ENCODE peak calls at places on chromosomes 4 and X, in ten cellular contexts. T is Calu3, X is brain microvascular endothelial cell, B is endothelial cell, N is A549, U is gastrocnemius medialis, P is left ventricle myocardium inferior, F is mesothelial cell of epicardium, H is omental fat pad, O is neural crest cell. Z is an unnamed sample.

GRCh38 chrX:48890296-48890925 is 7.2 kb downstream of the TIMM17B start:
- DNase-seq in U (no peak), B (no peak), N (no peak), P (no peak), T (no peak), O (no peak), H (no peak), F (no peak), X (no peak), Z (no peak)

GRCh38 chr4:87017580-87018061 is 82.8 kb downstream of the AFF1 start:
- DNase-seq in T (no peak), P (no peak), N (no peak), B (no peak), X (peak; percentile 82), O (no peak), H (no peak), F (no peak), U (no peak), Z (no peak)

GRCh38 chrX:40415675-40416074 is 165.1 kb upstream of the ATP6AP2 start:
- DNase-seq in U (no peak), T (no peak), P (no peak), B (no peak), H (no peak), O (no peak), X (no peak), N (no peak), F (no peak), Z (no peak)

GRCh38 chrX:49838374-49838773 is 9.3 kb downstream of the PAGE4 start:
- DNase-seq in F (no peak), O (peak; percentile 8), N (peak; percentile 9), P (no peak), U (no peak), X (peak; percentile 4), B (peak; percentile 24), T (peak; percentile 30), H (no peak), Z (no peak)

GRCh38 chr4:163736876-163737275 is 242.4 kb downstream of the TMA16 start:
- DNase-seq in H (no peak), N (no peak), F (no peak), O (no peak), B (no peak), X (no peak), U (no peak), P (no peak), T (no peak), Z (no peak)

GRCh38 chrX:135421932-135422809 is at the start of gene SMIM10L2A:
- DNase-seq in B (no peak), O (no peak), F (no peak), U (no peak), H (no peak), N (no peak), X (no peak), P (no peak), T (no peak), Z (no peak)

GRCh38 chr4:175127314-175127713 is 209.2 kb downstream of the ADAM29 start:
- DNase-seq in P (no peak), B (no peak), X (peak; percentile 8), N (no peak), H (no peak), O (no peak), U (no peak), F (no peak), T (no peak), Z (no peak)

GRCh38 chr4:42306221-42307109 is 90.8 kb upstream of the SHISA3 start:
- DNase-seq in F (no peak), X (no peak), P (peak; percentile 20), O (no peak), H (no peak), B (no peak), N (no peak), T (no peak), U (peak; percentile 19), Z (no peak)

GRCh38 chr4:106830879-106831278 is 205.2 kb downstream of the DKK2 start:
- DNase-seq in B (no peak), O (no peak), X (no peak), T (no peak), P (no peak), F (no peak), N (no peak), H (no peak), U (no peak), Z (no peak)
- TF ChIP-seq CTCF in B (no peak), O (no peak), X (no peak), T (no peak), P (no peak), F (no peak), N (no peak), H (no peak), U (no peak), Z (no peak)

DNA sequence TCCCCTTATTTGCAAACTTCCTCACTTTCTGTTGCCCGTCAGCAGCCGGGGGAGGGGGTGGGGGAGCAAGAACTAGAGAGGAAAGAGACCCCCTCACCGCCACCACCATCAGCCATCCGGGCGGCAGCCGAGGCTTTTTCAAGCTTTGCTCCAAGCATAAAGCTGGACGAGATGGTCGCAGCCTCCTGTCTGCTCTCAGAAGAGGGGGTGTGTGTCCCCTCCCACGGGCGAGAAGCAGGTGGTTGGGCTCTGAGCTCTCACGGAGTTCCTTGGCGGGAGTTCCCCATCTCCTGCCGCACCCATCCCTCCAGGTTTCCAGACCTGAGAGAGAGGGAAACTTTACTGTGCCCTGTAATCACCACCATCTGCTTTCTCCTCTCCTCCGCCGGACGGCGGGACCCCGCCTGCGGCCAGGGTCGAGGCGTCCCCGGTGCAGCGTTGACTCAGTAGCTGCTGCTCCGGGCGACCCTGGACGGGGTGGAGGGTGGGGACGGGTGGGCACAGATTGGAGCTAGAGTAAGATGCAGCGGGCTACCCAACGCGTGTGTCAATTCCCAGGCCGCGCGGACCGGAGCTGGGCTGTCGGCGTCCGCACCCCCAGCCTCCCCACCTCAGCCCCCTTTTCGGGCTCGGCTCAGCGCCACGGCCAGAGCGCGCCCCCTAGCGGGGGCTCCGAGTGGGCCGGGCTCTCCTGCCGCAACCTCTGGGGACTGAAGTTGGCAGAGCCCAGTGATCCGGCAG is 4.8 kb upstream of the ARX start:
- DNase-seq in O (peak; percentile 70), T (peak; percentile 59), U (no peak), F (peak; percentile 77), B (peak; percentile 70), X (no peak), P (no peak), H (no peak), N (peak; percentile 80), Z (no peak)
- TF ChIP-seq CTCF in O (peak; percentile 94), T (peak; percentile 51), U (peak; percentile 56), F (peak; percentile 91), B (peak; percentile 71), X (peak; percentile 67), P (peak; percentile 45), H (no peak), N (peak; percentile 84), Z (peak; percentile 66)

GRCh38 chr4:140635606-140636005 is 66.8 kb upstream of the UCP1 start:
- DNase-seq in H (no peak), F (no peak), N (peak; percentile 10), P (peak; percentile 36), T (peak; percentile 53), U (no peak), B (no peak), X (peak; percentile 26), O (no peak), Z (no peak)

GRCh38 chr4:140641105-140641555 is 72.4 kb upstream of the UCP1 start:
- DNase-seq in U (no peak), X (no peak), O (no peak), N (no peak), H (no peak), F (no peak), T (no peak), P (no peak), B (no peak), Z (no peak)

GRCh38 chr4:140640150-140640748 is 71.5 kb upstream of the UCP1 start:
- DNase-seq in P (no peak), N (no peak), H (no peak), X (no peak), F (no peak), B (no peak), U (no peak), O (no peak), T (no peak), Z (no peak)

GRCh38 chr4:140633951-140634350 is 65.2 kb upstream of the UCP1 start:
- DNase-seq in H (no peak), N (no peak), X (no peak), F (no peak), O (no peak), U (no peak), P (no peak), B (no peak), T (no peak), Z (no peak)

DNA sequence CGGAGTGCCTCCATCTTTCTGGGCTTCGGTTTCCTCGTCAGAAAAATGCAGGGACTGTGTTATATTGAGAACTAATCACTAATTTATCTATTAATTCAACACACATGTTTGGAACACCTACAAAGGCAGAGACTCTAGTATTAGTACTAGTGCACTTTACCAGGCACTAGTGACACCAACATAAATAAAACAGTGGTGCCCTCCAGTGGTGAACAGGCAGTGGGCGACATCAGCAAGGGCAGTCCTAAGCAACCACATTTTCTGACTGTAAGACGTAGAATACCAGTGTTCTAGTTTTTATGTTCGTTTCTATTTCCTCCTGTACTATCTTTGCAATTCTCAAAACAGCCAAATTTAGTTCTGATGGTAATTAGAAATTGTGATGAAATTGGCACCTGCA is 69.1 kb upstream of the UCP1 start:
- DNase-seq in P (no peak), B (peak; percentile 35), F (no peak), N (peak; percentile 24), O (peak; percentile 28), X (no peak), H (no peak), T (peak; percentile 33), U (no peak), Z (no peak)
- TF ChIP-seq CTCF in P (peak; percentile 63), B (peak; percentile 51), F (no peak), N (peak; percentile 33), O (peak; percentile 72), X (peak; percentile 58), H (no peak), T (no peak), U (no peak), Z (peak; percentile 47)

GRCh38 chr4:148054275-148054674 is 322.4 kb downstream of the ARHGAP10 start:
- DNase-seq in U (no peak), F (no peak), P (no peak), N (no peak), B (no peak), O (no peak), T (peak; percentile 12), H (no peak), X (peak; percentile 9), Z (no peak)

GRCh38 chr4:148058160-148058859 is 326.4 kb downstream of the ARHGAP10 start:
- DNase-seq in T (no peak), N (no peak), B (no peak), P (no peak), F (no peak), U (no peak), H (no peak), O (no peak), X (no peak), Z (no peak)

GRCh38 chr4:148055844-148056243 is 324.0 kb downstream of the ARHGAP10 start:
- DNase-seq in F (no peak), H (no peak), U (no peak), B (no peak), N (no peak), O (no peak), P (no peak), X (no peak), T (no peak), Z (no peak)

GRCh38 chr4:148057425-148058020 is 325.6 kb downstream of the ARHGAP10 start:
- DNase-seq in N (no peak), T (no peak), B (no peak), X (no peak), O (no peak), U (no peak), F (no peak), H (no peak), P (no peak), Z (no peak)

GRCh38 chr4:148056879-148057278 is 325.0 kb downstream of the ARHGAP10 start:
- DNase-seq in T (peak; percentile 28), N (no peak), H (peak; percentile 36), X (peak; percentile 63), U (no peak), B (no peak), P (peak; percentile 45), O (no peak), F (no peak), Z (peak; percentile 93)
- TF ChIP-seq CTCF in T (no peak), N (no peak), H (no peak), X (no peak), U (no peak), B (no peak), P (peak; percentile 31), O (no peak), F (no peak), Z (peak; percentile 75)